ENCODE peak calls at places on chromosomes 16 and 17, in four cellular contexts. One of them, this sample, is unnamed.

GRCh38 chr17:41849251-41849990 is 11.8 kb downstream of the KLHL10 start:
- DNase-seq in cardiac muscle cell: no peak
- DNase-seq in Caco-2: no peak
- DNase-seq in fibroblast of lung: no peak
- DNase-seq in this sample: no peak

GRCh38 chr16:11280616-11281522 is at the start of gene PRM1:
- DNase-seq in Caco-2: no peak
- DNase-seq in cardiac muscle cell: no peak
- DNase-seq in fibroblast of lung: no peak
- DNase-seq in this sample: no peak

GRCh38 chr16:56601325-56601724 is 7.1 kb upstream of the MT2A start:
- DNase-seq in fibroblast of lung: no peak
- DNase-seq in Caco-2: no peak
- DNase-seq in cardiac muscle cell: no peak
- DNase-seq in this sample: no peak

GRCh38 chr17:50649042-50649908 is 14.6 kb downstream of the ABCC3 start:
- DNase-seq in cardiac muscle cell: no peak
- DNase-seq in fibroblast of lung: no peak
- DNase-seq in Caco-2: no peak
- DNase-seq in this sample: no peak

GRCh38 chr17:48812001-48812400 is 5.0 kb downstream of the TTLL6 start:
- DNase-seq in Caco-2: no peak
- DNase-seq in fibroblast of lung: no peak
- DNase-seq in cardiac muscle cell: no peak
- DNase-seq in this sample: no peak

GRCh38 chr17:68710976-68711375 is 109.8 kb upstream of the FAM20A start:
- DNase-seq in Caco-2: no peak
- DNase-seq in fibroblast of lung: no peak
- DNase-seq in cardiac muscle cell: no peak
- DNase-seq in this sample: no peak

GRCh38 chr17:58527949-58528348 is 13.5 kb upstream of the MTMR4 start:
- DNase-seq in Caco-2: no peak
- DNase-seq in cardiac muscle cell: no peak
- DNase-seq in fibroblast of lung: peak
- DNase-seq in this sample: no peak

GRCh38 chr16:24273511-24273910 is 17.4 kb downstream of the CACNG3 start:
- DNase-seq in Caco-2: no peak
- DNase-seq in cardiac muscle cell: no peak
- DNase-seq in fibroblast of lung: peak
- DNase-seq in this sample: no peak

GRCh38 chr17:51830886-51831285 is 327.6 kb downstream of the CA10 start:
- DNase-seq in cardiac muscle cell: no peak
- DNase-seq in Caco-2: no peak
- DNase-seq in fibroblast of lung: no peak
- DNase-seq in this sample: no peak

GRCh38 chr16:49608801-49609200 is 235.2 kb downstream of the C16orf78 start:
- DNase-seq in fibroblast of lung: peak
- DNase-seq in Caco-2: peak
- DNase-seq in cardiac muscle cell: peak
- DNase-seq in this sample: no peak

GRCh38 chr16:57667526-57668258 is 414 bp upstream of the ADGRG3 start:
- DNase-seq in cardiac muscle cell: no peak
- DNase-seq in Caco-2: peak
- DNase-seq in fibroblast of lung: no peak
- DNase-seq in this sample: no peak

GRCh38 chr16:88616320-88616719 is 22.1 kb upstream of the IL17C start:
- DNase-seq in fibroblast of lung: no peak
- DNase-seq in Caco-2: no peak
- DNase-seq in cardiac muscle cell: no peak
- DNase-seq in this sample: peak

GRCh38 chr16:50021509-50021908 is 3.5 kb upstream of the CNEP1R1 start:
- DNase-seq in fibroblast of lung: no peak
- DNase-seq in cardiac muscle cell: peak
- DNase-seq in Caco-2: peak
- DNase-seq in this sample: no peak

GRCh38 chr17:1961187-1961586 is 63.9 kb downstream of the RTN4RL1 start:
- DNase-seq in Caco-2: no peak
- DNase-seq in cardiac muscle cell: no peak
- DNase-seq in fibroblast of lung: no peak
- DNase-seq in this sample: no peak

GRCh38 chr17:1959871-1960569 is 65.1 kb downstream of the RTN4RL1 start:
- DNase-seq in cardiac muscle cell: no peak
- DNase-seq in Caco-2: no peak
- DNase-seq in fibroblast of lung: no peak
- DNase-seq in this sample: no peak

GRCh38 chr17:1965556-1966273 is 59.4 kb downstream of the RTN4RL1 start:
- DNase-seq in fibroblast of lung: peak
- DNase-seq in cardiac muscle cell: no peak
- DNase-seq in Caco-2: no peak
- DNase-seq in this sample: no peak

GRCh38 chr17:1966274-1967086 is 58.7 kb downstream of the RTN4RL1 start:
- DNase-seq in fibroblast of lung: no peak
- DNase-seq in cardiac muscle cell: no peak
- DNase-seq in Caco-2: no peak
- DNase-seq in this sample: no peak

DNA sequence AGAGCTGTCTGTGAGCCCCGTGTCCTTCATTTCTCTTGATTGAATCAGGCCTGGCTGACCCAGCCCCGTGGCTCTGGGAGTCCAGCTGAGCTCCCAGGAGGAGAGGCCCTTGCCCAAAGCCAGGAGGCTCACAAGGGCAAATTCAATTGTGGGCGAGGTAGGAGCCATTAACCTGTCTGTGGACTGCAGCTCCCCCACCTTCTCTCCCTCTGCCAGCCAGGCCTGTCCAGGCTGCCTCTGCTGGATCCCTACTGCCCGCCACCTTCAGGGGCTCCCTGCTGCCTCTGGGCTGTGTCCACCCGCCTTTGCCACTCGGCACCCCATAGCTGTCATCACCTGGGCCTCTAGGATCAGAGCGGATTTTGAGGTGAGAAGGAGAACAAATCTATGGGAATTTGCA is 61.9 kb downstream of the RTN4RL1 start:
- DNase-seq in cardiac muscle cell: peak
- DNase-seq in fibroblast of lung: no peak
- DNase-seq in Caco-2: no peak
- DNase-seq in this sample: no peak
- TF ChIP-seq CTCF in cardiac muscle cell: no peak
- TF ChIP-seq CTCF in fibroblast of lung: no peak
- TF ChIP-seq CTCF in Caco-2: no peak
- TF ChIP-seq CTCF in this sample: no peak

GRCh38 chr16:71540-72341 is 690 bp downstream of the RHBDF1 start:
- DNase-seq in fibroblast of lung: peak
- DNase-seq in Caco-2: peak
- DNase-seq in cardiac muscle cell: peak
- DNase-seq in this sample: peak
- TF ChIP-seq CTCF in fibroblast of lung: no peak
- TF ChIP-seq CTCF in Caco-2: no peak
- TF ChIP-seq CTCF in cardiac muscle cell: no peak
- TF ChIP-seq CTCF in this sample: peak

GRCh38 chr17:2438823-2439222 is 38.0 kb upstream of the MNT start:
- DNase-seq in cardiac muscle cell: no peak
- DNase-seq in fibroblast of lung: peak
- DNase-seq in Caco-2: no peak
- DNase-seq in this sample: no peak
- TF ChIP-seq CTCF in cardiac muscle cell: no peak
- TF ChIP-seq CTCF in fibroblast of lung: no peak
- TF ChIP-seq CTCF in Caco-2: no peak
- TF ChIP-seq CTCF in this sample: no peak

GRCh38 chr17:36534881-36535668 is at the start of gene PIGW:
- DNase-seq in Caco-2: peak
- DNase-seq in cardiac muscle cell: peak
- DNase-seq in fibroblast of lung: peak
- DNase-seq in this sample: peak
- TF ChIP-seq CTCF in Caco-2: peak
- TF ChIP-seq CTCF in cardiac muscle cell: peak
- TF ChIP-seq CTCF in fibroblast of lung: no peak
- TF ChIP-seq CTCF in this sample: no peak

DNA sequence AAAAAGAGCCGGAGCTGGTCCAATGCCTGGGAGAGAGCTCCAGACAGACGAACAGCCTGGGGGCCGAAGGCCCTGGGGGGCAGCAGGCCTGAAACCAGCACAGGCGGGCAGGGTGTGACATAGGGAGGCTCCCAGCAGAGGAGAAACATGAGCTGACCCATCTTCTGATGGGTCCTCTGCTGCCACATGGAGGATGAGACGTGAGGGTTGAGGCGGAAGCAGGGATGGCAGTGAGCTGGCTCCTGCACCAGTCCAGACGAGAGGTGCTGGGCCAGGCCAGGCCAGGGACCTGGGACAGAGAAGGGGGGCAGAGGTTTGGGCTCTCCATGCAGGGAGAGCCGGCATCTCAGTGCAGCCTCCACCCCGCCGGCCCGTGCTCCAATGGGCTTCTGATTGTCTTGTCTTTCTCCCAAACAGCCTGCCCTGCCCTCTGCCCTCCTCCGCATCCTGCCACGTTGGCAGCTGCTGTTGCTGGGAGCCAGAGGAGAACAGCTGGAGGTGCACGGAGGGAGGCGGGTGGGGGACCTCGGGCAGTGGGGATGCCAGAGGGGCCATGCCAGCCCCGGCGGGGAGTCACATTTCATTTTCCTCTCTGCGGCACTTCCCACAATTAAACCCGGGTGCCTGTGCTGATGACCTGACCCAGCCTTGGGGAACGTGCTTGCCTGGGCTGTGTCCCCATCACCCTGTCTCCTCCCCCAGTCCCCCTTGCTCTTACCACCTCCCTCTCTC is 139.0 kb upstream of the GSE1 start:
- DNase-seq in cardiac muscle cell: no peak
- DNase-seq in Caco-2: no peak
- DNase-seq in fibroblast of lung: no peak
- DNase-seq in this sample: no peak
- TF ChIP-seq CTCF in cardiac muscle cell: no peak
- TF ChIP-seq CTCF in Caco-2: peak
- TF ChIP-seq CTCF in fibroblast of lung: no peak
- TF ChIP-seq CTCF in this sample: no peak

DNA sequence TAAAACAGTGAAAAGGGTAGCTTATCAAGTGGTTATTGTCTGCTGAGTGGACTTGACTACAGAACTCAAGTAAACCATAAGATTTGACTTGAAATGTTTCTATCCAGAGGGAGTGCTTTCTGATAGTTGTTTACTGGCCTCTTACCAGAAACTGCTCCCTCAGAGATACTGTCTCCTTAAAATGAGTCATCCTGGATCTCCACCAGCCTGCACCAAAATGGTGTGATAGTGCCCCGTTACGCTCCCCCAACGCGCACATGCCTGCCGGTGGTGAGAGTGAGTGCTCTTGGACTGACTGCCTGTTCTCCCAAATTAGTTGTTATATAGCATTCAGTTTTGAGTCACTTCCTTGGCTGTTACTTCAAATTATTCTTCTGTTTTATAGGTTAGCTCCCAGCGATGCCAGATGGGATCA is 22.9 kb downstream of the PRCD start:
- DNase-seq in cardiac muscle cell: no peak
- DNase-seq in Caco-2: no peak
- DNase-seq in fibroblast of lung: peak
- DNase-seq in this sample: no peak
- TF ChIP-seq CTCF in cardiac muscle cell: no peak
- TF ChIP-seq CTCF in Caco-2: no peak
- TF ChIP-seq CTCF in fibroblast of lung: no peak
- TF ChIP-seq CTCF in this sample: no peak

DNA sequence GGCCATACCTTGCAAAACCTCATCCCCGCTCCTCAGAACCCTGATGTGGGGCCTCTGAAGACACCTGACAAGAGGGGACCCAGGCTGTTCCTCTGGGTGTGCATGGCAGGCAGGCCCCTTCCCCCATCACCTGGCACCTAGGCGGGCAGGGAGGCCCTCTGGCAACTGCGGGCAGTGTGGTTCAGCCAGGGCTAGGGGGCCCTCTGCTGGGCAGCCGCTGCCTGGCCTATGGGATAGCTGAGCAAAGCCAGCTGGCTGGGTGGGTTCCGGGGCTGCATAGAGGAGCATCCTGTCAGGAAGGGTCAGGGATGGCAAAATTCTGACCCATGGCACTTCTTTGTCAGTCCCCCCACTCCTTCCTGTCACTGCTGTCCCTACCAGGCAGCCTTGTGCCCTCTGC is 228.7 kb upstream of the ASIC2 start:
- DNase-seq in Caco-2: peak
- DNase-seq in cardiac muscle cell: peak
- DNase-seq in fibroblast of lung: no peak
- DNase-seq in this sample: no peak
- TF ChIP-seq CTCF in Caco-2: peak
- TF ChIP-seq CTCF in cardiac muscle cell: peak
- TF ChIP-seq CTCF in fibroblast of lung: peak
- TF ChIP-seq CTCF in this sample: no peak